ENCODE peak calls at places on chromosomes 5 and 9, in six cellular contexts. F, U, E, N, Q and L are unnamed samples.
A peak's percentile ranks its signal among the peaks of the same experiment; 100 is the strongest.

GRCh38 chr9:127237801-127238200 is 26.8 kb upstream of the GARNL3 start:
- DNase-seq in Q (no peak), E (no peak), F (no peak), N (no peak), U (no peak), L (no peak)

GRCh38 chr9:20611751-20612287 is 10.5 kb downstream of the MLLT3 start:
- DNase-seq in Q (no peak), U (peak; percentile 77), N (no peak), F (peak; percentile 91), E (peak; percentile 11), L (no peak)

GRCh38 chr9:93575706-93576295 is 583 bp upstream of the PHF2 start:
- DNase-seq in E (peak; percentile 74), Q (no peak), N (no peak), F (peak; percentile 45), U (no peak), L (peak; percentile 66)

GRCh38 chr9:136693490-136694162 is 6.4 kb upstream of the AGPAT2 start:
- DNase-seq in F (peak; percentile 52), Q (no peak), E (peak; percentile 98), U (peak; percentile 51), N (no peak), L (no peak)

GRCh38 chr5:132641841-132642240 is 16.1 kb upstream of the IL13 start:
- DNase-seq in F (no peak), U (no peak), N (no peak), Q (no peak), E (no peak), L (no peak)

GRCh38 chr5:11385901-11386293 is 518.3 kb downstream of the CTNND2 start:
- DNase-seq in F (no peak), E (no peak), U (no peak), Q (no peak), N (no peak), L (no peak)

GRCh38 chr5:83827111-83827541 is 106.5 kb upstream of the HAPLN1 start:
- DNase-seq in N (no peak), E (no peak), F (peak; percentile 82), Q (no peak), U (peak; percentile 40), L (no peak)

GRCh38 chr5:112372543-112372942 is 46.5 kb downstream of the EPB41L4A start:
- DNase-seq in E (no peak), U (no peak), F (no peak), N (no peak), Q (no peak), L (no peak)

GRCh38 chr5:37825334-37825915 is 14.4 kb downstream of the GDNF start:
- DNase-seq in F (no peak), U (no peak), Q (no peak), E (no peak), N (no peak), L (no peak)

GRCh38 chr9:122347348-122348287 is 23.2 kb upstream of the PTGS1 start:
- DNase-seq in U (peak; percentile 34), E (peak; percentile 45), N (no peak), F (peak; percentile 48), Q (no peak), L (peak; percentile 35)

GRCh38 chr5:152995214-152995725 is 495.2 kb upstream of the GRIA1 start:
- DNase-seq in U (no peak), N (no peak), F (no peak), Q (no peak), E (no peak), L (no peak)

GRCh38 chr9:37740128-37740527 is 13.5 kb upstream of the TRMT10B start:
- DNase-seq in E (no peak), U (no peak), N (no peak), F (no peak), Q (no peak), L (no peak)

GRCh38 chr9:118929317-118929716 is 439.9 kb downstream of the BRINP1 start:
- DNase-seq in F (peak; percentile 2), Q (no peak), E (no peak), U (peak; percentile 85), N (no peak), L (no peak)

GRCh38 chr5:114118511-114118910 is 243.4 kb upstream of the KCNN2 start:
- DNase-seq in E (no peak), U (no peak), Q (no peak), N (no peak), F (no peak), L (no peak)

GRCh38 chr5:57863661-57864060 is 381.1 kb upstream of the ACTBL2 start:
- DNase-seq in E (no peak), F (peak; percentile 16), Q (no peak), U (peak; percentile 64), N (no peak), L (no peak)

GRCh38 chr9:71706172-71706571 is 62.1 kb downstream of the CEMIP2 start:
- DNase-seq in E (no peak), Q (no peak), U (no peak), F (no peak), N (no peak), L (no peak)

GRCh38 chr9:88747768-88748167 is 212.8 kb downstream of the NXNL2 start:
- DNase-seq in N (no peak), E (no peak), Q (no peak), U (peak; percentile 99), F (peak; percentile 95), L (no peak)

GRCh38 chr9:37923796-37924430 is 20.0 kb upstream of the SLC25A51 start:
- DNase-seq in U (no peak), N (no peak), F (no peak), E (no peak), Q (no peak), L (no peak)

GRCh38 chr5:172886974-172887491 is 53.0 kb downstream of the ERGIC1 start:
- DNase-seq in E (no peak), F (peak; percentile 99), Q (no peak), U (peak; percentile 98), N (no peak), L (no peak)

GRCh38 chr5:104513194-104513602 is 950.6 kb upstream of the NUDT12 start:
- DNase-seq in F (peak; percentile 59), E (no peak), U (peak; percentile 45), Q (no peak), N (no peak), L (no peak)

GRCh38 chr5:555058-555623 is 30.9 kb upstream of the SLC9A3 start:
- DNase-seq in Q (no peak), N (peak; percentile 67), E (no peak), U (no peak), F (no peak), L (no peak)

GRCh38 chr9:82252116-82252515 is 263.5 kb downstream of the SPATA31D1 start:
- DNase-seq in U (no peak), E (no peak), Q (no peak), N (no peak), F (no peak), L (no peak)

GRCh38 chr5:110361501-110361900 is 365.0 kb downstream of the TMEM232 start:
- DNase-seq in U (peak; percentile 65), Q (no peak), E (no peak), N (no peak), F (no peak), L (no peak)

GRCh38 chr9:111900081-111900805 is 3.6 kb downstream of the UGCG start:
- DNase-seq in U (no peak), F (peak; percentile 54), Q (no peak), E (no peak), N (no peak), L (no peak)

GRCh38 chr9:98567540-98568233 is 141.0 kb downstream of the GABBR2 start:
- DNase-seq in U (no peak), N (no peak), F (no peak), Q (no peak), E (no peak), L (no peak)